ENCODE peak calls at places on chromosomes 12 and 14, in five cellular contexts. D is activated CD8-positive, alpha-beta memory T cell treated with anti-CD3 and anti-CD28 coated beads, Interleukin-2, amount 50 U/mL, for 4 hours; L is mucosa of gallbladder; Y is epithelial cell of esophagus; F is activated B cell treated with CpG ODN at 0.5 μM for 24 hours. V is an unnamed sample.

GRCh38 chr12:53984901-53985357 is at the start of gene HOXC10:
- DNase-seq in D (peak), L (peak), Y (peak), F (no peak), V (no peak)

GRCh38 chr14:30015471-30015870 is 87.8 kb upstream of the PRKD1 start:
- DNase-seq in D (no peak), L (no peak), Y (no peak), F (no peak), V (no peak)

GRCh38 chr12:132803883-132804282 is 24.8 kb downstream of the GOLGA3 start:
- DNase-seq in D (no peak), L (no peak), Y (peak), F (no peak), V (no peak)

GRCh38 chr12:123010110-123010509 is 29.6 kb downstream of the ARL6IP4 start:
- DNase-seq in D (no peak), L (no peak), Y (no peak), F (no peak), V (no peak)

GRCh38 chr14:77542349-77543239 is 44.0 kb upstream of the ISM2 start:
- DNase-seq in D (no peak), L (no peak), Y (no peak), F (no peak), V (no peak)

GRCh38 chr14:97692084-97692483 is 894.9 kb downstream of the VRK1 start:
- DNase-seq in D (no peak), L (no peak), Y (no peak), F (no peak), V (no peak)

GRCh38 chr14:91395466-91395865 is 22.2 kb downstream of the CCDC88C start:
- DNase-seq in D (no peak), L (no peak), Y (no peak), F (no peak), V (no peak)

GRCh38 chr14:90381011-90381790 is 15.6 kb upstream of the CALM1 start:
- DNase-seq in D (no peak), L (no peak), Y (peak), F (no peak), V (no peak)

GRCh38 chr12:1552978-1553471 is 41.4 kb downstream of the FBXL14 start:
- DNase-seq in D (no peak), L (no peak), Y (no peak), F (no peak), V (no peak)

GRCh38 chr14:101495827-101496778 is 65.2 kb upstream of the DIO3 start:
- DNase-seq in D (peak), L (no peak), Y (no peak), F (peak), V (no peak)

GRCh38 chr12:17802657-17803641 is 287.0 kb downstream of the RERGL start:
- DNase-seq in D (no peak), L (no peak), Y (no peak), F (no peak), V (no peak)

GRCh38 chr14:59425322-59425945 is 39.7 kb downstream of the GPR135 start:
- DNase-seq in D (no peak), L (no peak), Y (no peak), F (no peak), V (no peak)

GRCh38 chr12:7433276-7433822 is 10.6 kb downstream of the CD163L1 start:
- DNase-seq in D (no peak), L (no peak), Y (peak), F (no peak), V (no peak)

GRCh38 chr12:101889216-101889752 is 11.9 kb downstream of the DRAM1 start:
- DNase-seq in D (no peak), L (no peak), Y (no peak), F (no peak), V (no peak)

GRCh38 chr12:128076188-128076587 is 190.8 kb upstream of the TMEM132C start:
- DNase-seq in D (no peak), L (no peak), Y (peak), F (no peak), V (no peak)